ENCODE peak calls at places on chromosomes 13 and 19, in ten cellular contexts. F is lung microvascular endothelial cell; K is AG04450; B is retina; Q is CD8-positive, alpha-beta memory T cell; I is activated gamma-delta T cell treated with Interleukin-2 at 50 U/mL for 16 hours; T is neuronal stem cell; P is nephron progenitor cell; G is tibial artery; L is IMR-90. U is an unnamed sample.

GRCh38 chr13:31885994-31886393 is 145.6 kb upstream of the FRY start:
- DNase-seq in T (no peak), P (no peak), F (no peak), I (no peak), Q (no peak), G (no peak), K (no peak), B (no peak), L (peak), U (no peak)

GRCh38 chr19:43574424-43575155 is 737 bp downstream of the XRCC1 start:
- DNase-seq in F (peak), Q (no peak), L (peak), B (no peak), I (no peak), K (no peak), P (no peak), T (no peak), G (no peak), U (no peak)

GRCh38 chr19:36182612-36183454 is 30.6 kb upstream of the COX7A1 start:
- DNase-seq in G (no peak), L (peak), Q (no peak), F (no peak), B (no peak), T (no peak), K (no peak), I (no peak), P (no peak), U (no peak)

GRCh38 chr13:76928456-76928855 is 19.9 kb upstream of the ACOD1 start:
- DNase-seq in L (peak), T (no peak), P (no peak), G (no peak), I (no peak), B (no peak), Q (no peak), F (no peak), K (no peak), U (no peak)

GRCh38 chr13:68261105-68261504 is 1031.0 kb upstream of the PCDH9 start:
- DNase-seq in B (no peak), T (no peak), P (no peak), K (no peak), L (no peak), Q (no peak), F (no peak), I (no peak), G (no peak), U (no peak)

GRCh38 chr13:46296920-46297319 is 85.2 kb downstream of the LRRC63 start:
- DNase-seq in G (no peak), L (peak), T (no peak), P (no peak), B (no peak), F (peak), I (no peak), Q (no peak), K (peak), U (peak)

GRCh38 chr13:30880151-30880551 is 25.9 kb upstream of the MEDAG start:
- DNase-seq in T (no peak), Q (no peak), I (no peak), P (no peak), B (no peak), K (no peak), F (no peak), G (no peak), L (peak), U (no peak)

GRCh38 chr19:19642506-19643157 is 825 bp downstream of the GMIP start:
- DNase-seq in T (no peak), F (peak), G (no peak), B (peak), P (no peak), I (peak), L (no peak), Q (peak), K (no peak), U (no peak)

GRCh38 chr13:36163809-36164308 is 32.7 kb upstream of the DCLK1 start:
- DNase-seq in I (no peak), B (no peak), T (no peak), Q (no peak), P (peak), K (peak), F (no peak), L (peak), G (peak), U (peak)

GRCh38 chr19:11347546-11347945 is 1.2 kb downstream of the CCDC159 start:
- DNase-seq in L (no peak), G (no peak), T (no peak), F (no peak), K (no peak), P (no peak), B (no peak), Q (no peak), I (no peak), U (no peak)

GRCh38 chr19:4600082-4600481 is 39.2 kb upstream of the TNFAIP8L1 start:
- DNase-seq in L (no peak), I (no peak), F (no peak), P (no peak), G (no peak), B (no peak), T (no peak), Q (no peak), K (no peak), U (no peak)

GRCh38 chr19:29583196-29584006 is 22.7 kb upstream of the POP4 start:
- DNase-seq in G (no peak), Q (no peak), P (no peak), T (no peak), K (no peak), F (no peak), I (no peak), L (peak), B (no peak), U (no peak)